ENCODE peak calls at places on chromosome 5, in ten cellular contexts. One of them, this sample, is unnamed.

GRCh38 chr5:31983851-31984250 is 190.3 kb downstream of the GOLPH3 start:
- DNase-seq in activated CD4-positive, CD25-positive, alpha-beta regulatory T cell treated with anti-CD3 and anti-CD28 coated beads, Interleukin-2, amount 50 U/mL, for 72 hours: no peak
- DNase-seq in CD8-positive, alpha-beta T cell: no peak
- DNase-seq in activated T-helper 9 cell treated with anti-CD3 and anti-CD28 coated beads, Interleukin-2, amount 50 U/mL, for 16 hours: no peak
- DNase-seq in activated effector memory CD4-positive, alpha-beta T cell treated with anti-CD3 and anti-CD28 coated beads, Interleukin-2, amount 50 U/mL, for 16 hours: no peak
- DNase-seq in A549: no peak
- DNase-seq in endothelial cell: no peak
- DNase-seq in HEK293T: no peak
- DNase-seq in posterior vena cava: no peak
- DNase-seq in MCF 10A: no peak
- DNase-seq in this sample: no peak

GRCh38 chr5:124524552-124525232 is 221.7 kb downstream of the ZNF608 start:
- DNase-seq in activated T-helper 9 cell treated with anti-CD3 and anti-CD28 coated beads, Interleukin-2, amount 50 U/mL, for 16 hours: no peak
- DNase-seq in activated effector memory CD4-positive, alpha-beta T cell treated with anti-CD3 and anti-CD28 coated beads, Interleukin-2, amount 50 U/mL, for 16 hours: no peak
- DNase-seq in endothelial cell: no peak
- DNase-seq in CD8-positive, alpha-beta T cell: no peak
- DNase-seq in A549: no peak
- DNase-seq in activated CD4-positive, CD25-positive, alpha-beta regulatory T cell treated with anti-CD3 and anti-CD28 coated beads, Interleukin-2, amount 50 U/mL, for 72 hours: no peak
- DNase-seq in HEK293T: no peak
- DNase-seq in MCF 10A: no peak
- DNase-seq in posterior vena cava: no peak
- DNase-seq in this sample: no peak

GRCh38 chr5:148972958-148973357 is 89.9 kb downstream of the SH3TC2 start:
- DNase-seq in activated CD4-positive, CD25-positive, alpha-beta regulatory T cell treated with anti-CD3 and anti-CD28 coated beads, Interleukin-2, amount 50 U/mL, for 72 hours: no peak
- DNase-seq in posterior vena cava: peak; percentile 82
- DNase-seq in activated T-helper 9 cell treated with anti-CD3 and anti-CD28 coated beads, Interleukin-2, amount 50 U/mL, for 16 hours: no peak
- DNase-seq in HEK293T: no peak
- DNase-seq in activated effector memory CD4-positive, alpha-beta T cell treated with anti-CD3 and anti-CD28 coated beads, Interleukin-2, amount 50 U/mL, for 16 hours: no peak
- DNase-seq in endothelial cell: peak; percentile 27
- DNase-seq in MCF 10A: peak; percentile 94
- DNase-seq in A549: peak; percentile 79
- DNase-seq in CD8-positive, alpha-beta T cell: no peak
- DNase-seq in this sample: no peak

GRCh38 chr5:174294891-174295620 is 249.6 kb downstream of the NSG2 start:
- DNase-seq in posterior vena cava: no peak
- DNase-seq in activated CD4-positive, CD25-positive, alpha-beta regulatory T cell treated with anti-CD3 and anti-CD28 coated beads, Interleukin-2, amount 50 U/mL, for 72 hours: no peak
- DNase-seq in activated T-helper 9 cell treated with anti-CD3 and anti-CD28 coated beads, Interleukin-2, amount 50 U/mL, for 16 hours: no peak
- DNase-seq in endothelial cell: no peak
- DNase-seq in activated effector memory CD4-positive, alpha-beta T cell treated with anti-CD3 and anti-CD28 coated beads, Interleukin-2, amount 50 U/mL, for 16 hours: no peak
- DNase-seq in MCF 10A: no peak
- DNase-seq in CD8-positive, alpha-beta T cell: no peak
- DNase-seq in A549: no peak
- DNase-seq in HEK293T: no peak
- DNase-seq in this sample: no peak

GRCh38 chr5:168654225-168654624 is 75.1 kb upstream of the PANK3 start:
- DNase-seq in A549: no peak
- DNase-seq in HEK293T: no peak
- DNase-seq in MCF 10A: no peak
- DNase-seq in CD8-positive, alpha-beta T cell: no peak
- DNase-seq in endothelial cell: no peak
- DNase-seq in activated T-helper 9 cell treated with anti-CD3 and anti-CD28 coated beads, Interleukin-2, amount 50 U/mL, for 16 hours: no peak
- DNase-seq in activated CD4-positive, CD25-positive, alpha-beta regulatory T cell treated with anti-CD3 and anti-CD28 coated beads, Interleukin-2, amount 50 U/mL, for 72 hours: no peak
- DNase-seq in activated effector memory CD4-positive, alpha-beta T cell treated with anti-CD3 and anti-CD28 coated beads, Interleukin-2, amount 50 U/mL, for 16 hours: no peak
- DNase-seq in posterior vena cava: peak; percentile 87
- DNase-seq in this sample: no peak

GRCh38 chr5:133246376-133247144 is 194.7 kb downstream of the HSPA4 start:
- DNase-seq in posterior vena cava: no peak
- DNase-seq in CD8-positive, alpha-beta T cell: no peak
- DNase-seq in A549: no peak
- DNase-seq in MCF 10A: no peak
- DNase-seq in HEK293T: no peak
- DNase-seq in endothelial cell: no peak
- DNase-seq in activated effector memory CD4-positive, alpha-beta T cell treated with anti-CD3 and anti-CD28 coated beads, Interleukin-2, amount 50 U/mL, for 16 hours: no peak
- DNase-seq in activated T-helper 9 cell treated with anti-CD3 and anti-CD28 coated beads, Interleukin-2, amount 50 U/mL, for 16 hours: no peak
- DNase-seq in activated CD4-positive, CD25-positive, alpha-beta regulatory T cell treated with anti-CD3 and anti-CD28 coated beads, Interleukin-2, amount 50 U/mL, for 72 hours: no peak
- DNase-seq in this sample: no peak

GRCh38 chr5:132655821-132656773 is 1.9 kb upstream of the IL13 start:
- DNase-seq in endothelial cell: no peak
- DNase-seq in A549: no peak
- DNase-seq in CD8-positive, alpha-beta T cell: no peak
- DNase-seq in HEK293T: no peak
- DNase-seq in activated T-helper 9 cell treated with anti-CD3 and anti-CD28 coated beads, Interleukin-2, amount 50 U/mL, for 16 hours: no peak
- DNase-seq in MCF 10A: no peak
- DNase-seq in posterior vena cava: no peak
- DNase-seq in activated CD4-positive, CD25-positive, alpha-beta regulatory T cell treated with anti-CD3 and anti-CD28 coated beads, Interleukin-2, amount 50 U/mL, for 72 hours: peak; percentile 39
- DNase-seq in activated effector memory CD4-positive, alpha-beta T cell treated with anti-CD3 and anti-CD28 coated beads, Interleukin-2, amount 50 U/mL, for 16 hours: peak; percentile 82
- DNase-seq in this sample: no peak

GRCh38 chr5:133742370-133743036 is 130.2 kb upstream of the FSTL4 start:
- DNase-seq in activated effector memory CD4-positive, alpha-beta T cell treated with anti-CD3 and anti-CD28 coated beads, Interleukin-2, amount 50 U/mL, for 16 hours: no peak
- DNase-seq in HEK293T: no peak
- DNase-seq in activated CD4-positive, CD25-positive, alpha-beta regulatory T cell treated with anti-CD3 and anti-CD28 coated beads, Interleukin-2, amount 50 U/mL, for 72 hours: no peak
- DNase-seq in MCF 10A: no peak
- DNase-seq in A549: peak; percentile 25
- DNase-seq in posterior vena cava: no peak
- DNase-seq in CD8-positive, alpha-beta T cell: no peak
- DNase-seq in endothelial cell: no peak
- DNase-seq in activated T-helper 9 cell treated with anti-CD3 and anti-CD28 coated beads, Interleukin-2, amount 50 U/mL, for 16 hours: no peak
- DNase-seq in this sample: no peak

GRCh38 chr5:86968311-86968753 is 299.4 kb upstream of the RASA1 start:
- DNase-seq in A549: peak; percentile 21
- DNase-seq in activated T-helper 9 cell treated with anti-CD3 and anti-CD28 coated beads, Interleukin-2, amount 50 U/mL, for 16 hours: no peak
- DNase-seq in activated CD4-positive, CD25-positive, alpha-beta regulatory T cell treated with anti-CD3 and anti-CD28 coated beads, Interleukin-2, amount 50 U/mL, for 72 hours: no peak
- DNase-seq in endothelial cell: peak; percentile 9
- DNase-seq in CD8-positive, alpha-beta T cell: no peak
- DNase-seq in HEK293T: no peak
- DNase-seq in MCF 10A: peak; percentile 44
- DNase-seq in posterior vena cava: no peak
- DNase-seq in activated effector memory CD4-positive, alpha-beta T cell treated with anti-CD3 and anti-CD28 coated beads, Interleukin-2, amount 50 U/mL, for 16 hours: no peak
- DNase-seq in this sample: no peak

GRCh38 chr5:14913141-14913540 is 41.6 kb upstream of the ANKH start:
- DNase-seq in MCF 10A: no peak
- DNase-seq in posterior vena cava: no peak
- DNase-seq in A549: no peak
- DNase-seq in CD8-positive, alpha-beta T cell: no peak
- DNase-seq in activated CD4-positive, CD25-positive, alpha-beta regulatory T cell treated with anti-CD3 and anti-CD28 coated beads, Interleukin-2, amount 50 U/mL, for 72 hours: no peak
- DNase-seq in HEK293T: no peak
- DNase-seq in activated effector memory CD4-positive, alpha-beta T cell treated with anti-CD3 and anti-CD28 coated beads, Interleukin-2, amount 50 U/mL, for 16 hours: no peak
- DNase-seq in endothelial cell: no peak
- DNase-seq in activated T-helper 9 cell treated with anti-CD3 and anti-CD28 coated beads, Interleukin-2, amount 50 U/mL, for 16 hours: no peak
- DNase-seq in this sample: no peak

GRCh38 chr5:120465281-120465961 is 1.3 kb downstream of the PRR16 start:
- DNase-seq in MCF 10A: peak; percentile 82
- DNase-seq in A549: no peak
- DNase-seq in CD8-positive, alpha-beta T cell: no peak
- DNase-seq in endothelial cell: peak; percentile 36
- DNase-seq in activated T-helper 9 cell treated with anti-CD3 and anti-CD28 coated beads, Interleukin-2, amount 50 U/mL, for 16 hours: no peak
- DNase-seq in activated CD4-positive, CD25-positive, alpha-beta regulatory T cell treated with anti-CD3 and anti-CD28 coated beads, Interleukin-2, amount 50 U/mL, for 72 hours: no peak
- DNase-seq in HEK293T: peak; percentile 40
- DNase-seq in posterior vena cava: peak; percentile 79
- DNase-seq in activated effector memory CD4-positive, alpha-beta T cell treated with anti-CD3 and anti-CD28 coated beads, Interleukin-2, amount 50 U/mL, for 16 hours: peak; percentile 55
- DNase-seq in this sample: no peak

GRCh38 chr5:140996055-140996454 is 29.8 kb downstream of the PCDHAC2 start:
- DNase-seq in HEK293T: no peak
- DNase-seq in posterior vena cava: no peak
- DNase-seq in activated T-helper 9 cell treated with anti-CD3 and anti-CD28 coated beads, Interleukin-2, amount 50 U/mL, for 16 hours: no peak
- DNase-seq in endothelial cell: no peak
- DNase-seq in CD8-positive, alpha-beta T cell: no peak
- DNase-seq in activated effector memory CD4-positive, alpha-beta T cell treated with anti-CD3 and anti-CD28 coated beads, Interleukin-2, amount 50 U/mL, for 16 hours: no peak
- DNase-seq in activated CD4-positive, CD25-positive, alpha-beta regulatory T cell treated with anti-CD3 and anti-CD28 coated beads, Interleukin-2, amount 50 U/mL, for 72 hours: no peak
- DNase-seq in A549: no peak
- DNase-seq in MCF 10A: peak; percentile 75
- DNase-seq in this sample: no peak

GRCh38 chr5:6705959-6706358 is 7.3 kb upstream of the TENT4A start:
- DNase-seq in activated CD4-positive, CD25-positive, alpha-beta regulatory T cell treated with anti-CD3 and anti-CD28 coated beads, Interleukin-2, amount 50 U/mL, for 72 hours: no peak
- DNase-seq in activated T-helper 9 cell treated with anti-CD3 and anti-CD28 coated beads, Interleukin-2, amount 50 U/mL, for 16 hours: no peak
- DNase-seq in HEK293T: no peak
- DNase-seq in CD8-positive, alpha-beta T cell: no peak
- DNase-seq in activated effector memory CD4-positive, alpha-beta T cell treated with anti-CD3 and anti-CD28 coated beads, Interleukin-2, amount 50 U/mL, for 16 hours: no peak
- DNase-seq in MCF 10A: no peak
- DNase-seq in endothelial cell: no peak
- DNase-seq in A549: no peak
- DNase-seq in posterior vena cava: no peak
- DNase-seq in this sample: no peak

GRCh38 chr5:126002222-126002897 is 420.8 kb upstream of the GRAMD2B start:
- DNase-seq in posterior vena cava: peak; percentile 87
- DNase-seq in activated T-helper 9 cell treated with anti-CD3 and anti-CD28 coated beads, Interleukin-2, amount 50 U/mL, for 16 hours: no peak
- DNase-seq in activated effector memory CD4-positive, alpha-beta T cell treated with anti-CD3 and anti-CD28 coated beads, Interleukin-2, amount 50 U/mL, for 16 hours: no peak
- DNase-seq in A549: no peak
- DNase-seq in CD8-positive, alpha-beta T cell: no peak
- DNase-seq in MCF 10A: peak; percentile 86
- DNase-seq in HEK293T: peak; percentile 28
- DNase-seq in endothelial cell: no peak
- DNase-seq in activated CD4-positive, CD25-positive, alpha-beta regulatory T cell treated with anti-CD3 and anti-CD28 coated beads, Interleukin-2, amount 50 U/mL, for 72 hours: no peak
- DNase-seq in this sample: no peak

GRCh38 chr5:36570268-36570667 is 36.1 kb upstream of the SLC1A3 start:
- DNase-seq in activated effector memory CD4-positive, alpha-beta T cell treated with anti-CD3 and anti-CD28 coated beads, Interleukin-2, amount 50 U/mL, for 16 hours: no peak
- DNase-seq in CD8-positive, alpha-beta T cell: no peak
- DNase-seq in MCF 10A: no peak
- DNase-seq in activated T-helper 9 cell treated with anti-CD3 and anti-CD28 coated beads, Interleukin-2, amount 50 U/mL, for 16 hours: no peak
- DNase-seq in endothelial cell: no peak
- DNase-seq in posterior vena cava: no peak
- DNase-seq in A549: no peak
- DNase-seq in HEK293T: no peak
- DNase-seq in activated CD4-positive, CD25-positive, alpha-beta regulatory T cell treated with anti-CD3 and anti-CD28 coated beads, Interleukin-2, amount 50 U/mL, for 72 hours: no peak
- DNase-seq in this sample: no peak

This sample was measured in HuH-7.5.